ENCODE peak calls at places on chromosomes 12 and 14, in five cellular contexts. J, Y, O, W and I are unnamed samples.

GRCh38 chr14:33393155-33393894 is 454.6 kb downstream of the NPAS3 start:
- DNase-seq in J (no peak), Y (no peak), O (no peak), W (no peak), I (no peak)

GRCh38 chr12:2284857-2285256 is 232.1 kb downstream of the CACNA1C start:
- DNase-seq in J (peak; percentile 87), Y (peak; percentile 86), O (no peak), W (peak; percentile 50), I (peak; percentile 70)

GRCh38 chr12:84805474-84805858 is 107.1 kb downstream of the SLC6A15 start:
- DNase-seq in J (peak; percentile 65), Y (no peak), O (no peak), W (no peak), I (no peak)

GRCh38 chr12:131622422-131622955 is 88.4 kb upstream of the SFSWAP start:
- DNase-seq in J (no peak), Y (no peak), O (no peak), W (no peak), I (no peak)

GRCh38 chr14:24238527-24239037 is 3.8 kb downstream of the TINF2 start:
- DNase-seq in J (no peak), Y (no peak), O (no peak), W (no peak), I (no peak)

GRCh38 chr12:24903305-24904088 is 45.4 kb downstream of the BCAT1 start:
- DNase-seq in J (peak; percentile 43), Y (no peak), O (no peak), W (no peak), I (no peak)

GRCh38 chr12:105850103-105850968 is 288.4 kb downstream of the NUAK1 start:
- DNase-seq in J (no peak), Y (no peak), O (no peak), W (no peak), I (no peak)

GRCh38 chr12:91194500-91194899 is 11.9 kb upstream of the DCN start:
- DNase-seq in J (no peak), Y (no peak), O (peak; percentile 53), W (no peak), I (no peak)

GRCh38 chr12:123149088-123149827 is 1.6 kb downstream of the PITPNM2 start:
- DNase-seq in J (no peak), Y (no peak), O (no peak), W (peak; percentile 16), I (no peak)

GRCh38 chr14:89178802-89179201 is 238.2 kb downstream of the FOXN3 start:
- DNase-seq in J (no peak), Y (no peak), O (no peak), W (no peak), I (no peak)

GRCh38 chr14:52918486-52918885 is 32.4 kb downstream of the FERMT2 start:
- DNase-seq in J (no peak), Y (no peak), O (no peak), W (peak; percentile 33), I (no peak)

GRCh38 chr12:125431516-125431915 is 366.3 kb downstream of the AACS start:
- DNase-seq in J (no peak), Y (no peak), O (no peak), W (no peak), I (no peak)

GRCh38 chr12:80814453-80814852 is 97.7 kb downstream of the MYF5 start:
- DNase-seq in J (no peak), Y (no peak), O (no peak), W (no peak), I (no peak)

GRCh38 chr12:49974231-49974675 is 1.5 kb downstream of the AQP6 start:
- DNase-seq in J (peak; percentile 75), Y (peak; percentile 69), O (no peak), W (peak; percentile 48), I (peak; percentile 85)

GRCh38 chr12:111788178-111788654 is 21.5 kb downstream of the ALDH2 start:
- DNase-seq in J (peak; percentile 48), Y (peak; percentile 28), O (no peak), W (peak; percentile 51), I (no peak)

GRCh38 chr14:100365741-100366140 is 42.6 kb downstream of the SLC25A47 start:
- DNase-seq in J (no peak), Y (no peak), O (no peak), W (no peak), I (no peak)

GRCh38 chr14:54942913-54943312 is 40.3 kb upstream of the GCH1 start:
- DNase-seq in J (no peak), Y (no peak), O (no peak), W (no peak), I (no peak)

GRCh38 chr14:97306785-97307246 is 509.6 kb downstream of the VRK1 start:
- DNase-seq in J (no peak), Y (no peak), O (no peak), W (no peak), I (no peak)

GRCh38 chr14:23564181-23564812 is 3.3 kb downstream of the AP1G2 start:
- DNase-seq in J (no peak), Y (no peak), O (no peak), W (no peak), I (no peak)

GRCh38 chr14:51028851-51029754 is 65.8 kb downstream of the TRIM9 start:
- DNase-seq in J (no peak), Y (no peak), O (no peak), W (no peak), I (no peak)

GRCh38 chr12:50186667-50187066 is 19.5 kb upstream of the CERS5 start:
- DNase-seq in J (no peak), Y (no peak), O (no peak), W (no peak), I (no peak)

GRCh38 chr12:85575115-85576096 is 260.8 kb downstream of the RASSF9 start:
- DNase-seq in J (peak; percentile 74), Y (peak; percentile 28), O (no peak), W (peak; percentile 75), I (no peak)

GRCh38 chr12:51025182-51025747 is 919 bp downstream of the SLC11A2 start:
- DNase-seq in J (no peak), Y (no peak), O (no peak), W (no peak), I (no peak)

GRCh38 chr12:6457220-6457945 is 5.5 kb downstream of the TAPBPL start:
- DNase-seq in J (no peak), Y (no peak), O (no peak), W (no peak), I (no peak)

GRCh38 chr12:50517456-50518048 is 12.8 kb downstream of the DIP2B start:
- DNase-seq in J (no peak), Y (no peak), O (no peak), W (peak; percentile 54), I (no peak)

GRCh38 chr12:72889791-72890190 is 617.6 kb downstream of the TRHDE start:
- DNase-seq in J (peak; percentile 65), Y (no peak), O (no peak), W (no peak), I (no peak)

GRCh38 chr12:113049976-113050742 is 6.4 kb upstream of the DTX1 start:
- DNase-seq in J (peak; percentile 61), Y (no peak), O (no peak), W (peak; percentile 73), I (peak; percentile 65)

GRCh38 chr12:32455607-32456063 is 56.3 kb downstream of the FGD4 start:
- DNase-seq in J (peak; percentile 72), Y (no peak), O (peak; percentile 40), W (peak; percentile 81), I (no peak)

GRCh38 chr12:30047499-30048262 is 263.9 kb upstream of the TMTC1 start:
- DNase-seq in J (no peak), Y (no peak), O (no peak), W (no peak), I (no peak)

GRCh38 chr14:65972346-65972745 is 513.8 kb upstream of the CCDC196 start:
- DNase-seq in J (no peak), Y (no peak), O (no peak), W (no peak), I (no peak)

GRCh38 chr12:119988440-119988787 is 622 bp upstream of the BICDL1 start:
- DNase-seq in J (no peak), Y (no peak), O (peak; percentile 38), W (no peak), I (no peak)

DNA sequence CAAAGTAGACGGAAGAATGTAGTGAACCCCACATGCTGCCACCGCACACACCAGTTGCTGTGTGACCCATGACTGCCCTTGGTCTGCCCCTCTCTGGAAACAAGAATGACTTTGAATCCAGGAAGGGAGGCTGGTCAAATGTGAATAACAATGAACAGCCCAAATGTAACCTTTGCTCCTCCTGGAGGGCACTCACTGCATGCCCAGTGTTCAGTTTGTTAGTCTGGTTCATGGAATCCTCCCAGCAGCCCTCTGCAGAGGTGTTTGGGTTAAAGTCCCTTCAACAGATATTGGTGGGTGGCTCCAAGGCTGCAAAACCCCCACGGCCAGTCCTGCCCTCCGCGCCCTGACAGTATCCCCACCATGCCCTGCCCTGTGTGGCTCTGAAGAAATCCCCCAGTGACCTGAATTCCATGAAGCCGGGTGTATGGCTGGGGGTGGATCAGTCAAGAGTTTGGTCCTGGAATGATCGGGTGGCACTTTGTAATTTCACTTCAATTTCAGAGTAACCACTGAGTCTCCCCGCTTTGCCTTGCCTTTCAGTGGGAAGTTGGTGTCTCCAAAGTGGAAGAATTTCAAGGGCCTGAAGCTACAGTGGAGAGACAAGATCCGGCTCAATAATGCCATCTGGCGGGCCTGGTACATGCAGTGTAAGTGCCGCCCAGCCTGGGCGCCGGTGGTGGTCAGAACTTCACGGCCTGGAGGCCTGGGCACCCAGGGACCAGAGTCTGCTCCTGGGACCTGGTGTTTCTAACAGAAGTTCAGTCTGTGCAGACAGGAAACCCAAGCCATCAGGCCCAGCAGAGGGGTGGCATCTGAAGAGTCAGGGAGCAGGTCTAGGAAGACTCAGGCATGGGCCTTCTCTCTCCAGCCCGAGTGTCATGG is 47.1 kb downstream of the IL31 start:
- DNase-seq in J (peak; percentile 44), Y (no peak), O (no peak), W (peak; percentile 77), I (no peak)
- TF ChIP-seq CTCF in J (peak; percentile 18), Y (peak; percentile 43), O (no peak), W (peak; percentile 67), I (no peak)

DNA sequence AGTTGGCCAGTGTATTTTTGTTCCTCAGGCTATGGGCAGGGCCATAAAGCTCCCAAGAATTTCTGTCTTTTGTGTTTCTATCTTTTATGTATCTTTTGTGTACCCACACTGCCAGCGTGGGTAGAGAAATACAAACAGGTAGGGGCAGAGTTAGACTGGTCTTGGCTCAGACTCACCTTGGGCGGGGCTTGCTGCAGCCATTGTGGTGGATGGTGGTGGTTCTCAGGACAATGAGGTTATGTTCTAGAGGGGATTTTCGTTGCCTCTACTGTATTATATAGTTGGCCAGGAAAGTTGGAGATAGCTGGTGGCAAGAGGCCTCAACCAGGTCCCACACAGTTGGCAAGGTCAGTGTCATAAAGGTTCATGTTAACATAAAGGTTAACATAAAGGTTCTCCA is 977.5 kb upstream of the LRFN5 start:
- DNase-seq in J (no peak), Y (no peak), O (no peak), W (no peak), I (no peak)
- H3K4me3 ChIP-seq in J (peak overlapping the region; percentile 40), Y (no peak overlapping the region), O (no peak overlapping the region), W (no peak overlapping the region), I (no peak overlapping the region)

DNA sequence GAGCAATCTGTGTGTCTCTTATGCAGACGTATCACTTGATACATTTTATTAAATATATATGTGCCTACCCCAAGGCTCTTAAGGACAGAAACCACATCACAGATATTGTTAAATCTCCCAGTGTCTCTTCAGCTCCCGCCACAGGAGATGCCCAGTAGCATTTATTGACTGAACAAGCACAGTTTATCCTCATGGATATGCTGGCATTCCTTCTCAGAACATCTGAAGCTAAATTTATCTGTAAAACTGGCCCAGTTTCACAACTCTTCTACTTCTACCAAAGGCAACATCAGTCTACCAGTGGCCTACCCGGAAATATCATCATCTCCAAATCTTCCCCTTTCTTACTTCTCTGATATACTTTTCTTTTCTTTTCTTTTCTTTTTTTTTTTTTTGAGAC is 10.7 kb downstream of the APOLD1 start:
- DNase-seq in J (no peak), Y (no peak), O (no peak), W (no peak), I (no peak)
- TF ChIP-seq CTCF in J (no peak), Y (no peak), O (no peak), W (no peak), I (no peak)

GRCh38 chr12:19410639-19411184 is 28.6 kb upstream of the AEBP2 start:
- DNase-seq in J (no peak), Y (no peak), O (no peak), W (no peak), I (no peak)
- H3K4me3 ChIP-seq in J (no peak overlapping the region), Y (no peak overlapping the region), O (no peak overlapping the region), W (no peak overlapping the region), I (no peak overlapping the region)